ENCODE peak calls at places on chromosomes 3 and 15, in four cellular contexts. Y is lower leg skin, X is AG10803, N is upper lobe of right lung. M is an unnamed sample.

GRCh38 chr3:172100482-172100881 is 61.1 kb downstream of the FNDC3B start:
- DNase-seq in X (no peak), N (no peak), Y (no peak), M (no peak)

GRCh38 chr15:72483279-72483678 is 9.1 kb downstream of the ARIH1 start:
- DNase-seq in Y (no peak), N (no peak), X (no peak), M (no peak)

GRCh38 chr15:69862540-69862939 is 235.2 kb downstream of the TLE3 start:
- DNase-seq in Y (no peak), N (no peak), X (no peak), M (no peak)

GRCh38 chr3:192833177-192833890 is 84.3 kb downstream of the MB21D2 start:
- DNase-seq in Y (no peak), N (no peak), X (peak), M (no peak)

GRCh38 chr3:15097889-15098288 is 1.1 kb downstream of the RBSN start:
- DNase-seq in X (peak), N (no peak), Y (no peak), M (peak)

GRCh38 chr3:169232863-169233262 is 430.6 kb downstream of the MECOM start:
- DNase-seq in N (no peak), Y (no peak), X (peak), M (no peak)

GRCh38 chr3:17151598-17152373 is 267.0 kb downstream of the PLCL2 start:
- DNase-seq in N (no peak), X (no peak), Y (no peak), M (peak)

GRCh38 chr15:71747128-71748083 is 62.9 kb upstream of the NR2E3 start:
- DNase-seq in Y (no peak), N (no peak), X (peak), M (no peak)

GRCh38 chr3:45665101-45665572 is 24.1 kb upstream of the SACM1L start:
- DNase-seq in Y (no peak), X (no peak), N (no peak), M (peak)

GRCh38 chr3:27358372-27358771 is 10.8 kb downstream of the NEK10 start:
- DNase-seq in X (no peak), Y (no peak), N (no peak), M (no peak)

GRCh38 chr3:170232266-170232665 is 10.0 kb downstream of the PRKCI start:
- DNase-seq in X (no peak), N (no peak), Y (no peak), M (no peak)

GRCh38 chr3:30766522-30766921 is 127.9 kb downstream of the GADL1 start:
- DNase-seq in X (no peak), Y (no peak), N (no peak), M (no peak)

GRCh38 chr3:169250000-169250399 is 413.5 kb downstream of the MECOM start:
- DNase-seq in Y (no peak), X (no peak), N (no peak), M (no peak)

GRCh38 chr15:65192016-65192415 is 6.9 kb upstream of the CLPX start:
- DNase-seq in X (peak), Y (peak), N (no peak), M (no peak)

GRCh38 chr3:18411541-18411940 is 13.6 kb downstream of the SATB1 start:
- DNase-seq in Y (no peak), N (no peak), X (no peak), M (no peak)

GRCh38 chr3:106029941-106030619 is 161.3 kb upstream of the CBLB start:
- DNase-seq in X (no peak), Y (no peak), N (no peak), M (no peak)

GRCh38 chr3:49001155-49001554 is 6.0 kb upstream of the WDR6 start:
- DNase-seq in X (no peak), N (no peak), Y (no peak), M (no peak)

GRCh38 chr3:58222161-58222724 is 11.5 kb upstream of the DNASE1L3 start:
- DNase-seq in Y (peak), X (no peak), N (no peak), M (no peak)

GRCh38 chr3:110391640-110392395 is 679.8 kb upstream of the NECTIN3 start:
- DNase-seq in Y (no peak), X (no peak), N (no peak), M (no peak)

GRCh38 chr3:139935866-139936817 is 1.2 kb downstream of the CLSTN2 start:
- DNase-seq in Y (peak), N (peak), X (no peak), M (no peak)

GRCh38 chr15:92653836-92654524 is 1.6 kb downstream of the FAM174B start:
- DNase-seq in N (no peak), X (peak), Y (peak), M (no peak)

GRCh38 chr3:122415762-122416654 is at the start of gene WDR5B:
- DNase-seq in N (peak), X (peak), Y (peak), M (peak)

GRCh38 chr3:66817946-66818557 is 180.1 kb upstream of the KBTBD8 start:
- DNase-seq in X (no peak), Y (no peak), N (no peak), M (no peak)

GRCh38 chr3:139585820-139586219 is 46.3 kb upstream of the RBP1 start:
- DNase-seq in N (no peak), Y (no peak), X (no peak), M (no peak)

GRCh38 chr3:103847081-103848062 is 1412.6 kb downstream of the ZPLD1 start:
- DNase-seq in Y (no peak), N (no peak), X (no peak), M (no peak)

GRCh38 chr15:89457086-89457485 is 39.3 kb downstream of the RHCG start:
- DNase-seq in N (no peak), Y (no peak), X (peak), M (no peak)

GRCh38 chr3:140771030-140771677 is 93.3 kb downstream of the TRIM42 start:
- DNase-seq in Y (no peak), X (no peak), N (no peak), M (no peak)

GRCh38 chr15:67305506-67305905 is 50.9 kb downstream of the IQCH start:
- DNase-seq in X (no peak), N (no peak), Y (no peak), M (no peak)

GRCh38 chr3:122754867-122755835 is 38.5 kb downstream of the HSPBAP1 start:
- DNase-seq in Y (no peak), N (no peak), X (peak), M (no peak)

GRCh38 chr15:96514607-96515285 is 184.2 kb downstream of the NR2F2 start:
- DNase-seq in N (no peak), X (no peak), Y (no peak), M (no peak)

GRCh38 chr3:140391041-140391440 is 286.8 kb upstream of the TRIM42 start:
- DNase-seq in N (no peak), X (no peak), Y (no peak), M (no peak)

GRCh38 chr3:127170794-127171193 is 22.1 kb upstream of the PRR23E start:
- DNase-seq in N (peak), X (peak), Y (peak), M (no peak)

GRCh38 chr3:27985369-27986035 is 255.9 kb upstream of the CMC1 start:
- DNase-seq in X (peak), N (no peak), Y (no peak), M (no peak)

GRCh38 chr15:33234019-33234418 is 39.5 kb upstream of the FMN1 start:
- DNase-seq in X (peak), N (no peak), Y (no peak), M (no peak)

GRCh38 chr15:100095896-100096600 is 245.7 kb downstream of the ADAMTS17 start:
- DNase-seq in X (no peak), Y (no peak), N (no peak), M (no peak)

GRCh38 chr3:80230954-80231353 is 463.2 kb upstream of the ROBO1 start:
- DNase-seq in N (no peak), X (no peak), Y (no peak), M (no peak)

GRCh38 chr15:40877691-40878090 is 3.7 kb upstream of the RHOV start:
- DNase-seq in X (peak), N (no peak), Y (no peak), M (no peak)

GRCh38 chr15:100209204-100209603 is 132.6 kb downstream of the ADAMTS17 start:
- DNase-seq in X (no peak), N (no peak), Y (no peak), M (no peak)

GRCh38 chr3:4821331-4821730 is 157.9 kb upstream of the BHLHE40 start:
- DNase-seq in N (no peak), X (no peak), Y (no peak), M (no peak)

DNA sequence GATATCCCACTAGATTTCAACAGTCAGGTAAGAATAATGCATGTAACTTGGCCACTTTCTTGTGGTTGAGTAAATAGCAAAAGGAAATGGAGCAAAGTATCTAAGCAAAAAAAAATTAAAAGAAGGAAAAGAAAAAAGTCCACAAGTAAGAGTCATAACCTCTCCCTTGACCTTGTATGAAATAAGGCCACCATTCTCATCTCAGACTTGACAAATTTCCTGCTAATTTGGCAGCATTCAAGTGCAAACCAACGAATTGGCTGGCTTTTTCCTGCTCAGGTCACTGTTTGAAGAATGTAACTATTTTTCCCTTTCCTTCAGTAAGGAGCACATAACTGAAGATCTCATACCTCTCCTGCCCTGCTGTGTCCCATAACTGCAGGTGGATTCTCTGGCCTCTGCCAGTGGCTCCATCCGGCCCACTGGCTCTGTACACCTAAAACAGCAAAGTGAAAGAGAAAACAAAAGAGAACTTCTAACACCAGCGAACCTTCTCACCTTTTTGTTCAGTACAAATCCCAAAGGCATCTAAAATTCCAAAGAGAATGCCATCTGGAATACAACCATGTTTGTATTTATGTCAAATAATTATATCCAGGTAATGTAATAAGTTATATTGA is 33.4 kb upstream of the RSL24D1 start:
- DNase-seq in N (no peak), Y (no peak), X (peak), M (no peak)
- TF ChIP-seq CTCF in N (no peak), Y (no peak), X (no peak), M (no peak)

GRCh38 chr3:60582285-60582684 is 669.0 kb downstream of the FHIT start:
- DNase-seq in N (no peak), X (peak), Y (no peak), M (no peak)
- TF ChIP-seq CTCF in N (peak), X (peak), Y (no peak), M (no peak)

GRCh38 chr3:55042591-55042990 is 114.7 kb upstream of the LRTM1 start:
- DNase-seq in X (peak), Y (no peak), N (no peak), M (no peak)
- TF ChIP-seq CTCF in X (peak), Y (no peak), N (no peak), M (no peak)

DNA sequence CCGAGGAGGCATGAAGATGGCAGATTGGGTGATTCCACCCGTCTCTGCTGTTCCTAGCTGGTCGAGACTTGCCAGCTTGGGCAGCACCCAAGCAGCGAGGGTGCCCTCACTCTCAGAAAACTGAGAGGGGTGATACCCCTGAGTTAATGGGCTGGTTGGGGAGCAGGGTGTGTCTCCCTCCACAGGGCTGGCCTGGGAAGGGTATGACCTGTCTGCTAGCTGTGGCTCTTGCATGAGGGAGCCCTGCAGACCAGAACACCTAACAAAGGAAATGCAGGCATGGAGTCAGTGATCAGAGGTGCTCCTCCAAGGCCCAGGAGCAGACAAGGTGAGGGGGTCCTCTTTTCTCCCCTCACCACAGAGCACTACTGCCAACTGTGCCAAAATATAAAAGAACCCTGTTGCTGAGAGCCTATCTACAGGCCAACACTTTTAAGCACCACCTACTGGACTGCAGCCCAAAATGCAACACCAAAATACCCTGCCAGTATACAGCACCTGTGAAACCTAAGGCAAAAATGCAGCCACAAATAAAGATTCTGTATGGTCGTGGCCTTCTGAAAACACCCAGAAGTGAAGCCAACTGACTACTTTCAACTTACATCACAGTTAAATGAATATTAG is 35.8 kb upstream of the PPM1L start:
- DNase-seq in N (no peak), X (no peak), Y (no peak), M (no peak)
- TF ChIP-seq CTCF in N (no peak), X (no peak), Y (no peak), M (no peak)

GRCh38 chr3:134194247-134194646 is 56.4 kb downstream of the RYK start:
- DNase-seq in N (no peak), X (no peak), Y (no peak), M (no peak)

GRCh38 chr3:134186391-134186790 is 64.3 kb downstream of the RYK start:
- DNase-seq in Y (no peak), X (no peak), N (no peak), M (no peak)

GRCh38 chr3:134189848-134190247 is 60.8 kb downstream of the RYK start:
- DNase-seq in X (no peak), Y (no peak), N (no peak), M (no peak)

DNA sequence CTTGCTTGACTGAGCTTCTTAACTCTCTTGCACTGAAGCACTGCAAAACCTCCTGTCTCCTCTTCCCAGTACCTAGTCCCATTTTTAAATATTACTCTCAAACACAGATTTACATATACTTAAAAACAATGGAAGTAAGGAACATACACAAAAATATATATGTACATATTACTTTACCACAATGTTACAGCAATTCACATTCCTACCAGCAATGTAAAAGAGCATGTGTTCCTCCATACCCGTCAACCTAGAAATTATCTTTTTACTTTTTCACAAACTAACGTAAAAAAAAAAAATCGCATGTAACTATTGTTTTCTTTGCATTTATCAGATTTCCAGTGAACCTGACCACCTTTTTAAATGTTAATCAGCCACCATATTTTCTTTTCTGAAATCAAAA is 60.4 kb downstream of the RYK start:
- DNase-seq in Y (no peak), X (no peak), N (no peak), M (no peak)
- TF ChIP-seq CTCF in Y (no peak), X (peak), N (no peak), M (no peak)

M was measured in natural killer cell.